ENCODE peak calls at places on chromosomes 12 and 14, in eight cellular contexts. F, C, M, S, X, U, T and I are unnamed samples.

GRCh38 chr14:55661029-55661428 is 81.0 kb downstream of the KTN1 start:
- DNase-seq in F (no peak), C (no peak), M (no peak), S (no peak), X (no peak), U (no peak), T (no peak), I (no peak)

GRCh38 chr12:53345486-53346195 is 9.5 kb upstream of the SP7 start:
- DNase-seq in F (no peak), C (no peak), M (no peak), S (no peak), X (no peak), U (no peak), T (no peak), I (no peak)

GRCh38 chr12:92649511-92650227 is 53.1 kb upstream of the PLEKHG7 start:
- DNase-seq in F (peak; percentile 42), C (peak; percentile 61), M (peak; percentile 38), S (peak; percentile 58), X (peak; percentile 26), U (peak; percentile 16), T (peak; percentile 93), I (peak; percentile 65)

GRCh38 chr12:68331500-68331868 is 678 bp downstream of the MDM1 start:
- DNase-seq in F (no peak), C (no peak), M (no peak), S (no peak), X (no peak), U (no peak), T (no peak), I (no peak)

GRCh38 chr12:79121486-79121885 is 256.9 kb downstream of the SYT1 start:
- DNase-seq in F (no peak), C (no peak), M (no peak), S (no peak), X (no peak), U (no peak), T (peak; percentile 26), I (no peak)

GRCh38 chr12:110549716-110550115 is 33.4 kb downstream of the PPTC7 start:
- DNase-seq in F (no peak), C (no peak), M (no peak), S (no peak), X (no peak), U (no peak), T (no peak), I (no peak)

GRCh38 chr12:20476551-20476950 is 108.2 kb downstream of the PDE3A start:
- DNase-seq in F (no peak), C (no peak), M (no peak), S (no peak), X (no peak), U (no peak), T (no peak), I (no peak)

GRCh38 chr14:57268161-57269067 is at the start of the genes AP5M1 and EXOC5:
- DNase-seq in F (peak; percentile 59), C (no peak), M (peak; percentile 91), S (peak; percentile 93), X (peak; percentile 88), U (peak; percentile 86), T (peak; percentile 94), I (peak; percentile 89)

GRCh38 chr12:123148223-123148622 is 2.7 kb downstream of the PITPNM2 start:
- DNase-seq in F (no peak), C (no peak), M (no peak), S (no peak), X (no peak), U (no peak), T (no peak), I (no peak)

GRCh38 chr14:105486974-105487448 is 325 bp downstream of the CRIP1 start:
- DNase-seq in F (no peak), C (no peak), M (peak; percentile 62), S (peak; percentile 59), X (peak; percentile 60), U (no peak), T (peak; percentile 78), I (no peak)

GRCh38 chr12:47837190-47838171 is 17.8 kb upstream of the HDAC7 start:
- DNase-seq in F (peak; percentile 72), C (peak; percentile 59), M (peak; percentile 65), S (peak; percentile 68), X (peak; percentile 52), U (peak; percentile 17), T (peak; percentile 82), I (peak; percentile 72)

GRCh38 chr14:100522616-100523021 is 64.6 kb downstream of the BEGAIN start:
- DNase-seq in F (no peak), C (no peak), M (peak; percentile 11), S (no peak), X (no peak), U (no peak), T (no peak), I (no peak)

GRCh38 chr12:84946753-84947152 is 34.2 kb upstream of the SLC6A15 start:
- DNase-seq in F (no peak), C (no peak), M (no peak), S (no peak), X (no peak), U (no peak), T (no peak), I (no peak)

GRCh38 chr12:132374821-132375445 is 45.5 kb upstream of the GALNT9 start:
- DNase-seq in F (no peak), C (no peak), M (no peak), S (no peak), X (no peak), U (no peak), T (no peak), I (no peak)

GRCh38 chr12:89354630-89354931 is 2.3 kb upstream of the DUSP6 start:
- DNase-seq in F (no peak), C (no peak), M (no peak), S (no peak), X (no peak), U (no peak), T (peak; percentile 40), I (no peak)

GRCh38 chr14:55578511-55578910 is 1.5 kb upstream of the KTN1 start:
- DNase-seq in F (no peak), C (no peak), M (no peak), S (no peak), X (no peak), U (no peak), T (no peak), I (no peak)

GRCh38 chr12:55932546-55932919 is 1.6 kb downstream of the DGKA start:
- DNase-seq in F (no peak), C (no peak), M (no peak), S (peak; percentile 60), X (peak; percentile 19), U (no peak), T (peak; percentile 32), I (no peak)

GRCh38 chr12:108371801-108372344 is 32.8 kb upstream of the CMKLR1 start:
- DNase-seq in F (no peak), C (no peak), M (no peak), S (no peak), X (no peak), U (no peak), T (no peak), I (peak; percentile 34)

GRCh38 chr12:39764944-39765560 is 145.4 kb upstream of the ABCD2 start:
- DNase-seq in F (peak; percentile 18), C (peak; percentile 12), M (no peak), S (peak; percentile 8), X (no peak), U (no peak), T (peak; percentile 55), I (no peak)

GRCh38 chr12:117189725-117190209 is 503 bp downstream of the FBXO21 start:
- DNase-seq in F (peak; percentile 39), C (no peak), M (peak; percentile 44), S (peak; percentile 43), X (peak; percentile 8), U (no peak), T (peak; percentile 41), I (peak; percentile 37)

GRCh38 chr14:67934087-67934486 is 114.5 kb downstream of the RAD51B start:
- DNase-seq in F (peak; percentile 23), C (peak; percentile 64), M (no peak), S (peak; percentile 45), X (no peak), U (no peak), T (peak; percentile 89), I (peak; percentile 34)

GRCh38 chr14:69619007-69619406 is 7.6 kb downstream of the SUSD6 start:
- DNase-seq in F (no peak), C (no peak), M (no peak), S (no peak), X (no peak), U (no peak), T (no peak), I (no peak)

GRCh38 chr14:69614592-69614991 is 3.2 kb downstream of the SUSD6 start:
- DNase-seq in F (no peak), C (no peak), M (no peak), S (no peak), X (no peak), U (no peak), T (no peak), I (no peak)

GRCh38 chr14:69617796-69618195 is 6.4 kb downstream of the SUSD6 start:
- DNase-seq in F (no peak), C (no peak), M (no peak), S (no peak), X (no peak), U (no peak), T (no peak), I (no peak)

GRCh38 chr14:69615471-69616407 is 4.3 kb downstream of the SUSD6 start:
- DNase-seq in F (no peak), C (no peak), M (no peak), S (peak; percentile 59), X (peak; percentile 15), U (no peak), T (no peak), I (peak; percentile 48)

GRCh38 chr14:69616408-69616773 is 5.0 kb downstream of the SUSD6 start:
- DNase-seq in F (no peak), C (no peak), M (no peak), S (no peak), X (no peak), U (no peak), T (no peak), I (no peak)
- H3K27ac ChIP-seq in F (peak overlapping the region; percentile 70), C (no peak overlapping the region), M (peak overlapping the region; percentile 85), S (peak overlapping the region; percentile 83), X (peak overlapping the region; percentile 68), U (no peak overlapping the region), T (no peak overlapping the region), I (peak overlapping the region; percentile 93)

DNA sequence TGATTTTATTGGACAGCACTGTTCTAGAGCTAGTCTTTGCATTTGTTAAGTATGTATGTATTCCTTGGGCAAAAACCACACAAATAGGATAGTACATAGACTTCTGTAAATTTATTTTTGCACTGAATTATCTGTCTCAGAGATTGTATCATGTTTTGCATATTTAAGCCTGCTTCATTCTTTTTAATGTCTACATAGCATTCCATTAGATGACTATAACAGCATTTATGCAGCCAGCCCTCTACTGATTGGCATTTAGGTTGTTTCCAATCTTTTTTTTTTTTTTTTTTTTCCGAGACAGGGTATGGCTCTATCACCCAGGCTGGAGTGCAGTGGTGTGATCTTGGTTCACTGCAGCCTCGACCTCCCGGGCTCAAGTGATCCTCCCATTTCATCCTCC is 34.5 kb downstream of the SYNDIG1L start:
- DNase-seq in F (no peak), C (no peak), M (no peak), S (no peak), X (no peak), U (no peak), T (no peak), I (no peak)
- H3K27ac ChIP-seq in F (no peak overlapping the region), C (no peak overlapping the region), M (no peak overlapping the region), S (no peak overlapping the region), X (no peak overlapping the region), U (no peak overlapping the region), T (no peak overlapping the region), I (no peak overlapping the region)

GRCh38 chr14:64516969-64517368 is 12.4 kb downstream of the ZBTB1 start:
- DNase-seq in F (no peak), C (no peak), M (no peak), S (no peak), X (no peak), U (no peak), T (no peak), I (no peak)
- H3K27ac ChIP-seq in F (no peak overlapping the region), C (no peak overlapping the region), M (no peak overlapping the region), S (no peak overlapping the region), X (no peak overlapping the region), U (no peak overlapping the region), T (no peak overlapping the region), I (no peak overlapping the region)

GRCh38 chr12:50924439-50925341 is 27.7 kb upstream of the HIGD1C start:
- DNase-seq in F (peak; percentile 85), C (no peak), M (no peak), S (no peak), X (no peak), U (peak; percentile 55), T (peak; percentile 29), I (peak; percentile 94)
- H3K27ac ChIP-seq in F (peak overlapping the region; percentile 95), C (no peak overlapping the region), M (no peak overlapping the region), S (no peak overlapping the region), X (peak overlapping the region; percentile 48), U (peak overlapping the region; percentile 95), T (no peak overlapping the region), I (peak overlapping the region; percentile 83)